ENCODE peak calls at places on chromosomes 1 and 21, in six cellular contexts. G, Z, E, B, H and D are unnamed samples.
A peak's percentile ranks its signal among the peaks of the same experiment; 100 is the strongest.

GRCh38 chr1:43704838-43705237 is 2.5 kb upstream of the ST3GAL3 start:
- DNase-seq in B (no peak), G (no peak), H (no peak), E (no peak), Z (no peak), D (no peak)

GRCh38 chr21:42061866-42062542 is 9.1 kb upstream of the UMODL1 start:
- DNase-seq in B (no peak), G (no peak), H (peak; percentile 86), E (peak; percentile 76), Z (peak; percentile 43), D (no peak)

GRCh38 chr21:44742418-44743153 is 31.2 kb upstream of the TSPEAR start:
- DNase-seq in E (no peak), B (no peak), Z (no peak), H (no peak), G (no peak), D (no peak)

GRCh38 chr1:6412896-6413295 is 6.8 kb downstream of the HES2 start:
- DNase-seq in G (no peak), Z (no peak), B (no peak), E (no peak), H (no peak), D (no peak)

GRCh38 chr21:45620201-45620600 is 23.3 kb upstream of the PCBP3 start:
- DNase-seq in Z (no peak), B (no peak), E (no peak), H (no peak), G (no peak), D (no peak)

GRCh38 chr1:86706018-86706417 is 1.6 kb downstream of the SH3GLB1 start:
- DNase-seq in Z (no peak), G (no peak), B (no peak), H (no peak), E (no peak), D (no peak)

GRCh38 chr1:245054105-245054831 is 100.5 kb upstream of the KIF26B start:
- DNase-seq in Z (no peak), H (no peak), E (no peak), B (no peak), G (no peak), D (no peak)

GRCh38 chr1:198444792-198445191 is 95.7 kb downstream of the ATP6V1G3 start:
- DNase-seq in H (no peak), Z (no peak), B (no peak), E (no peak), G (no peak), D (no peak)

GRCh38 chr1:58067082-58067481 is 479.4 kb downstream of the OMA1 start:
- DNase-seq in E (no peak), G (no peak), B (no peak), H (no peak), Z (no peak), D (no peak)

GRCh38 chr1:109815809-109816791 is 52.4 kb upstream of the EPS8L3 start:
- DNase-seq in Z (no peak), G (no peak), B (no peak), E (no peak), H (no peak), D (no peak)

GRCh38 chr1:93703649-93704048 is 22.0 kb upstream of the BCAR3 start:
- DNase-seq in H (no peak), E (no peak), B (peak; percentile 68), G (no peak), Z (no peak), D (no peak)

GRCh38 chr1:217564833-217565232 is 66.1 kb downstream of the GPATCH2 start:
- DNase-seq in G (no peak), B (no peak), Z (no peak), E (no peak), H (no peak), D (no peak)

GRCh38 chr1:201110138-201110537 is 2.1 kb downstream of the CACNA1S start:
- DNase-seq in B (no peak), G (no peak), Z (no peak), E (no peak), H (no peak), D (no peak)

GRCh38 chr1:248872752-248873408 is 14.0 kb upstream of the ZNF692 start:
- DNase-seq in H (peak; percentile 44), E (no peak), B (peak; percentile 75), Z (peak; percentile 71), G (peak; percentile 61), D (peak; percentile 70)

GRCh38 chr1:103170608-103171007 is 62.3 kb upstream of the COL11A1 start:
- DNase-seq in H (no peak), G (no peak), Z (no peak), E (no peak), B (no peak), D (no peak)